ENCODE peak calls at places on chromosomes 12 and 14, in seven cellular contexts. I is endothelial cell, K is gastrocnemius medialis, E is suprapubic skin, P is GM10248, N is GM12865, W is WTC11. L is an unnamed sample.

GRCh38 chr12:54017845-54018607 is 9.2 kb downstream of the HOXC8 start:
- DNase-seq in I (peak), K (peak), E (peak), P (peak), N (peak), W (peak), L (no peak)

GRCh38 chr14:59187802-59188460 is 536 bp upstream of the DAAM1 start:
- DNase-seq in I (peak), K (peak), E (no peak), P (peak), N (peak), W (peak), L (no peak)

GRCh38 chr14:79564371-79564770 is 646.9 kb downstream of the DIO2 start:
- DNase-seq in I (no peak), K (no peak), E (no peak), P (no peak), N (no peak), W (no peak), L (no peak)

GRCh38 chr12:92911339-92911738 is 17.8 kb downstream of the EEA1 start:
- DNase-seq in I (no peak), K (no peak), E (no peak), P (no peak), N (no peak), W (no peak), L (no peak)

GRCh38 chr14:96762650-96763049 is 34.5 kb upstream of the VRK1 start:
- DNase-seq in I (peak), K (no peak), E (no peak), P (peak), N (peak), W (no peak), L (no peak)

GRCh38 chr12:47812797-47813490 is 6.8 kb downstream of the HDAC7 start:
- DNase-seq in I (peak), K (peak), E (peak), P (peak), N (peak), W (peak), L (peak)

GRCh38 chr14:38469156-38469555 is 213.3 kb upstream of the CLEC14A start:
- DNase-seq in I (no peak), K (no peak), E (no peak), P (no peak), N (no peak), W (no peak), L (no peak)

GRCh38 chr14:38107216-38107631 is 100.5 kb upstream of the SSTR1 start:
- DNase-seq in I (no peak), K (no peak), E (no peak), P (no peak), N (peak), W (no peak), L (no peak)

GRCh38 chr12:92668739-92669138 is 34.0 kb upstream of the PLEKHG7 start:
- DNase-seq in I (no peak), K (no peak), E (no peak), P (no peak), N (no peak), W (no peak), L (no peak)

GRCh38 chr14:80692903-80693302 is 248.6 kb downstream of the CEP128 start:
- DNase-seq in I (no peak), K (no peak), E (no peak), P (no peak), N (no peak), W (no peak), L (no peak)

GRCh38 chr12:127083028-127083949 is 1183.7 kb upstream of the TMEM132C start:
- DNase-seq in I (no peak), K (no peak), E (no peak), P (peak), N (peak), W (no peak), L (no peak)

GRCh38 chr12:83954071-83954789 is 958.4 kb downstream of the SLC6A15 start:
- DNase-seq in I (no peak), K (no peak), E (no peak), P (no peak), N (no peak), W (no peak), L (no peak)

GRCh38 chr14:100504372-100505078 is 82.7 kb downstream of the BEGAIN start:
- DNase-seq in I (no peak), K (no peak), E (no peak), P (no peak), N (no peak), W (no peak), L (no peak)

GRCh38 chr14:50607181-50607580 is 47.2 kb downstream of the ATL1 start:
- DNase-seq in I (no peak), K (no peak), E (no peak), P (no peak), N (peak), W (no peak), L (no peak)

GRCh38 chr14:77872152-77872551 is 72.2 kb downstream of the ADCK1 start:
- DNase-seq in I (no peak), K (no peak), E (no peak), P (no peak), N (no peak), W (no peak), L (no peak)

GRCh38 chr14:100067971-100068959 is 3.0 kb downstream of the EVL start:
- DNase-seq in I (no peak), K (no peak), E (no peak), P (peak), N (peak), W (no peak), L (peak)

GRCh38 chr14:32702571-32702970 is 236.1 kb upstream of the NPAS3 start:
- DNase-seq in I (peak), K (no peak), E (no peak), P (peak), N (peak), W (peak), L (no peak)

GRCh38 chr12:123131879-123132402 is 18.9 kb downstream of the PITPNM2 start:
- DNase-seq in I (no peak), K (no peak), E (no peak), P (no peak), N (no peak), W (no peak), L (no peak)

GRCh38 chr12:50626026-50626425 is 121.2 kb downstream of the DIP2B start:
- DNase-seq in I (no peak), K (no peak), E (no peak), P (no peak), N (no peak), W (no peak), L (no peak)

GRCh38 chr12:111598637-111599458 is at the start of gene ATXN2:
- DNase-seq in I (peak), K (peak), E (no peak), P (peak), N (no peak), W (peak), L (no peak)

GRCh38 chr12:6867407-6868210 is at the start of gene TPI1:
- DNase-seq in I (peak), K (peak), E (peak), P (peak), N (peak), W (peak), L (peak)

DNA sequence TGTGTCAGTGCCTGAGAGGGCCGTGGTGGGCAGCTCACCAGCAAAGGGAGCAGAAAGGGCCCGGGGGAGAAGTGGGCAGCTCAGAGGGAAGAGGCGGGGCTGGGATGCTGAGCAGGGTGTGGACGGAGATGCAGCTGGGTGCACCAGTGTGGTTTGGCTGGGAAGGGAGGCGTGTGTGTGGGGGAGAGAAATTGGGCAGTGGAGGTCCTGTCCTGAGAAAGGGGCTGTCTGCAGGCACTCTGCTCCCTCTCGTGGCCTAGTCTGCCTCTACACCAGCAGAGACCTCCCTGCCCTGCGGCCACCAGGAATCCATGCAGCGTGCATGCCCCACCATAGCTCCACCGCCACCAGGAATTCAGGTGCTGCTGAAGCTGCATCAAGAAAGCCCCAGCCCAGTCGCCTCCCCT is 6.4 kb downstream of the TMEM121 start:
- DNase-seq in I (peak), K (no peak), E (no peak), P (peak), N (peak), W (peak), L (no peak)
- TF ChIP-seq CTCF in I (no peak), K (no peak), E (no peak), P (peak), N (peak), W (no peak), L (peak)

GRCh38 chr14:36522347-36522971 is 2.4 kb upstream of the NKX2-1 start:
- DNase-seq in I (no peak), K (no peak), E (no peak), P (peak), N (no peak), W (peak), L (peak)

GRCh38 chr14:36521598-36522345 is 1.7 kb upstream of the NKX2-1 start:
- DNase-seq in I (no peak), K (no peak), E (no peak), P (peak), N (no peak), W (peak), L (peak)

GRCh38 chr14:36519431-36520321 is at the start of gene NKX2-1:
- DNase-seq in I (no peak), K (no peak), E (no peak), P (peak), N (no peak), W (peak), L (no peak)

GRCh38 chr14:36518586-36519430 is 1.2 kb downstream of the NKX2-1 start:
- DNase-seq in I (no peak), K (no peak), E (no peak), P (peak), N (no peak), W (peak), L (peak)

DNA sequence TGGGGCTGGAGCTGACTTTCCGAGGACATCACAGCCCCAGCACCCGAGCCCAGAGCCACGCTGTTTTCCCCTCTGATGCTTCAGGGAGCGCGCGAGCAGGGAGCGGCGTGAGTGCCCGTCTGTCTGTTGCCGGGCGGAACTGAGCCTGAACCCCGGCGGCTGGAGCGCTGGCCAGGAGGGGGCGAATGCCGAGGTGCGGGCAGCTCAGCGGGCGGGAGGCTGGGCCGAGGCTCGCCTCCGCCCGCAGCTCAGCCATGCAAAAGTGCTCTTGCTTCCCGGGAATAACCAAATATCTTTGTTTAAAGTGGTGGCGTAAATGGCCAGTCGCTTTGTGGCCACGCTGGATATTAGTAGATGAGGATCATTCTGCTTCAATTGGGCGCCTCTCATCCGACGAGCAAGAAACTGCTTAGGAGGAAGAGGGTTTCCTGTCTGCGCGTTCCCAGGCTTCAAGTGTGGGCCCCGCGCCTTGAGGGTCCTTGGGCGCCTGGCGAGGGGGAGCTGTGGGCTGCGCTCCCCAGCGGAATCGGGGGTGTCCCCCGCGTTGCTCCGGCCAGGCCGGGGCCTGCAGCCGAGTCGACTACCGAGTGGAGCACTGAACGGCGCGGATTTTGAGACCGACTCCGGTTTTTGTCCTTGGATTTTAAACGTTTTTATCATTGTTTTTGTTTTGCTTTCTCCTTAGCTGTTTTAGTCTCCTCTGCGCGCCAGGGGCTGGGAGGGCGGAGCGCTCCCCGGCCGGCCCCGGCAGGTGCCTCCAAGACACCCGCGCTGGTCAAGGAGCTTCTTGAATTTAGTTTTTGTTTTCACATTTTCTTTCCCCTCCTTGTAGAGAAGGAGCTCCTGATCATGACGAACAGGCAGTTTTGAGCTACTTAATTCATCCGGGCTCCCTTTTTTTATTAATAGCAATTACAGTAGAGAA is 831 bp upstream of the NKX2-1 start:
- DNase-seq in I (peak), K (no peak), E (no peak), P (peak), N (no peak), W (peak), L (peak)
- TF ChIP-seq CTCF in I (no peak), K (no peak), E (no peak), P (no peak), N (no peak), W (no peak), L (peak)

DNA sequence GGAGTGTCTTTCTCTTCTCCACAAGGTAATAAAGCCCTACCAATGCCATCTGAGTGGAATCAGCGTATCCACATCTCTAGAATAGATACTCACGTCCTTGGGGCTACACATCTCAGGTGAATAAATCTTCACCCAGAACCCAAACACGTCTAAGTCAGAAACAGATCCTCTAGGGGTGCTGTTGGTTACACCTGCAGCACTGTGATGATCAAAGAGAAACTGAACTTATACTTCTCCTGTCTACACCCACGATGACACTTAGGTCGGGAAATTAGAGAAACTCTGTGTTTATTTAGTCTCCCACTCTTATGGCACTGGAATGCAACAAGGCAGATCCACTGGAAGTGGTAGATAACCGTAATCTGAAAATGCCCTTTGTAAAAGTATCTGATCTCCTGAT is 46.2 kb downstream of the WIF1 start:
- DNase-seq in I (no peak), K (no peak), E (no peak), P (no peak), N (peak), W (no peak), L (no peak)
- TF ChIP-seq CTCF in I (no peak), K (no peak), E (no peak), P (no peak), N (peak), W (no peak), L (no peak)

GRCh38 chr12:110582286-110583136 is 607 bp downstream of the PPTC7 start:
- DNase-seq in I (peak), K (peak), E (peak), P (peak), N (peak), W (peak), L (peak)
- TF ChIP-seq CTCF in I (no peak), K (no peak), E (no peak), P (no peak), N (no peak), W (no peak), L (no peak)

GRCh38 chr14:41541333-41541732 is 65.3 kb upstream of the LRFN5 start:
- DNase-seq in I (no peak), K (no peak), E (no peak), P (no peak), N (no peak), W (no peak), L (no peak)
- TF ChIP-seq CTCF in I (no peak), K (no peak), E (no peak), P (no peak), N (no peak), W (no peak), L (no peak)